ENCODE peak calls at places on chromosomes 2 and 18, in four cellular contexts. B, U, C and I are unnamed samples.

GRCh38 chr2:128403814-128404708 is 85.4 kb upstream of the HS6ST1 start:
- DNase-seq in C (no peak), U (no peak), B (no peak), I (peak; percentile 5)

GRCh38 chr2:98869272-98869641 is 66.8 kb downstream of the CRACDL start:
- DNase-seq in U (no peak), C (no peak), B (no peak), I (peak; percentile 92)

GRCh38 chr2:191321861-191322662 is 76.9 kb downstream of the MYO1B start:
- DNase-seq in B (peak; percentile 21), U (no peak), C (no peak), I (no peak)

GRCh38 chr2:234834228-234834923 is 117.4 kb upstream of the SH3BP4 start:
- DNase-seq in B (no peak), C (no peak), U (no peak), I (no peak)

GRCh38 chr2:85259101-85259590 is 68.6 kb downstream of the TGOLN2 start:
- DNase-seq in U (no peak), B (no peak), C (no peak), I (no peak)

GRCh38 chr2:15976334-15976733 is 36.0 kb downstream of the MYCN start:
- DNase-seq in U (no peak), C (no peak), B (no peak), I (no peak)

GRCh38 chr2:38602136-38602731 is 494 bp downstream of the HNRNPLL start:
- DNase-seq in B (no peak), U (no peak), C (peak; percentile 29), I (peak; percentile 43)

GRCh38 chr2:239129147-239129896 is 271.5 kb downstream of the HDAC4 start:
- DNase-seq in C (no peak), U (no peak), B (no peak), I (no peak)

GRCh38 chr2:36322108-36322507 is 33.5 kb upstream of the CRIM1 start:
- DNase-seq in U (no peak), B (peak; percentile 19), C (no peak), I (no peak)

GRCh38 chr2:105721991-105722511 is 22.7 kb upstream of the NCK2 start:
- DNase-seq in C (no peak), B (no peak), U (peak; percentile 38), I (no peak)

GRCh38 chr2:234403074-234403473 is 93.8 kb downstream of the ARL4C start:
- DNase-seq in U (no peak), C (no peak), B (no peak), I (no peak)

GRCh38 chr2:44201648-44202047 is 33.0 kb downstream of the PPM1B start:
- DNase-seq in B (no peak), C (no peak), U (no peak), I (no peak)

GRCh38 chr2:200258881-200259576 is 47.5 kb upstream of the SPATS2L start:
- DNase-seq in B (no peak), U (no peak), C (no peak), I (no peak)

GRCh38 chr2:46147626-46148368 is 149.4 kb upstream of the EPAS1 start:
- DNase-seq in C (no peak), U (no peak), B (no peak), I (no peak)

GRCh38 chr2:126786765-126787164 is 111.9 kb upstream of the TEX51 start:
- DNase-seq in U (no peak), C (no peak), B (no peak), I (no peak)

GRCh38 chr18:12934454-12935071 is 13.2 kb upstream of the SEH1L start:
- DNase-seq in B (peak; percentile 71), U (peak; percentile 89), C (peak; percentile 67), I (peak; percentile 83)

GRCh38 chr2:218813771-218814460 is 17.7 kb downstream of the PRKAG3 start:
- DNase-seq in B (no peak), U (no peak), C (no peak), I (peak; percentile 38)

GRCh38 chr2:157349949-157350510 is 24.4 kb upstream of the ERMN start:
- DNase-seq in C (no peak), U (no peak), B (no peak), I (no peak)

GRCh38 chr2:120189189-120189588 is 34.0 kb downstream of the TMEM185B start:
- DNase-seq in B (no peak), C (no peak), U (no peak), I (no peak)

GRCh38 chr2:232239956-232240681 is 138.4 kb upstream of the ALPP start:
- DNase-seq in B (no peak), C (no peak), U (no peak), I (no peak)

GRCh38 chr18:59959079-59959478 is 59.3 kb downstream of the PMAIP1 start:
- DNase-seq in B (peak; percentile 58), C (no peak), U (no peak), I (no peak)

GRCh38 chr2:109246616-109247015 is 117.6 kb downstream of the SH3RF3 start:
- DNase-seq in U (no peak), B (no peak), C (no peak), I (no peak)

GRCh38 chr2:98482362-98482761 is 37.7 kb downstream of the INPP4A start:
- DNase-seq in B (no peak), U (no peak), C (no peak), I (no peak)

DNA sequence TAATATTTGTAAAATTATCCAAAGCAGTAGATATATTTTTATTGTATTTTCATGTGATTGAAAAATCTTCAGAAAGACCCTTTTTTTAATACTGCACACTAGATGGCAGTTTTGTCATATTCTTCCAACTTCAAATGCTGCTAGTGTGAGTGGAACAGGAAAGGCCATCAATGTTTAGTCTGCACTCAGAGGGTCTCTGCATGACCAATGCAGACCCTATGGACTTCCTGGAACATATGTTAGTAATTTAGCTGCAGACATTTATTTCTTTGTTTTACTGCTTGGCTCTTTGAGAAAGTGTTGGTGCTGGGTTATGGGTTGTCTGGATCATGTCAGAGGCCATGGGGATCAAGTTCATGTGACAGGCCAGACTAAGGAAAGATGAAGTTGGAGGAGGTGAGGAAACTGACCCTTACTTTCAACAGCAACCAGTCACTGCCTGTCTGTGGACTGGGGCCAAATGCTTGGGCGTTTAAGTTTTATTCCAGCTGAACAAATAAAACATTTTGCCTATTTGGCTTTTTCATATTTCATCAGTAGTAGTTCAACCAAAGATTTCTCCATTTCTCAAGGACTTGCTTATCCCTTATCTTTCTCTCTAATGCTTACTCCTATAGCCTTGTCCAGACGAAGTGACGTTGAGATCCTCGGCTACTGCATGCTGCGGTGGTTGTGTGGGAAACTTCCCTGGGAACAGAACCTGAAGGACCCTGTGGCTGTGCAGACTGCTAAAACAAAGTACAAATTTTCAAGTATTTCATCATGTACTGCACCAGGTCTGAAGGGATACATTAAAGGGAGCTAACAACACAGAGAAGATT is 84.8 kb downstream of the VRK2 start:
- DNase-seq in U (no peak), B (no peak), C (no peak), I (no peak)
- TF ChIP-seq POLR2AphosphoS5 in U (no peak), B (no peak), C (no peak), I (no peak)

GRCh38 chr2:28751956-28752607 is 452 bp downstream of the PPP1CB start:
- DNase-seq in B (no peak), U (peak; percentile 41), C (no peak), I (peak; percentile 37)

GRCh38 chr2:28753043-28753683 is 1.5 kb downstream of the PPP1CB start:
- DNase-seq in U (peak; percentile 76), B (peak; percentile 42), C (peak; percentile 84), I (peak; percentile 73)

GRCh38 chr2:28750316-28751101 is 1.1 kb upstream of the PPP1CB start:
- DNase-seq in B (no peak), C (no peak), U (peak; percentile 49), I (no peak)

GRCh38 chr2:28752608-28752984 is 966 bp downstream of the PPP1CB start:
- DNase-seq in B (no peak), C (no peak), U (no peak), I (no peak)

GRCh38 chr2:28751102-28751955 is at the start of gene PPP1CB:
- DNase-seq in C (peak; percentile 97), U (peak; percentile 97), B (peak; percentile 88), I (peak; percentile 97)
- TF ChIP-seq CTCF in C (peak; percentile 75), U (peak; percentile 47), B (no peak), I (no peak)

GRCh38 chr2:174611851-174612250 is 14.2 kb upstream of the WIPF1 start:
- DNase-seq in C (no peak), B (no peak), U (no peak), I (no peak)

GRCh38 chr2:174612960-174613359 is 15.4 kb upstream of the WIPF1 start:
- DNase-seq in C (no peak), U (no peak), B (no peak), I (no peak)

GRCh38 chr2:174609261-174609660 is 11.7 kb upstream of the WIPF1 start:
- DNase-seq in U (no peak), C (no peak), B (no peak), I (no peak)

GRCh38 chr2:174610243-174610995 is 12.8 kb upstream of the WIPF1 start:
- DNase-seq in B (no peak), C (no peak), U (peak; percentile 32), I (no peak)

DNA sequence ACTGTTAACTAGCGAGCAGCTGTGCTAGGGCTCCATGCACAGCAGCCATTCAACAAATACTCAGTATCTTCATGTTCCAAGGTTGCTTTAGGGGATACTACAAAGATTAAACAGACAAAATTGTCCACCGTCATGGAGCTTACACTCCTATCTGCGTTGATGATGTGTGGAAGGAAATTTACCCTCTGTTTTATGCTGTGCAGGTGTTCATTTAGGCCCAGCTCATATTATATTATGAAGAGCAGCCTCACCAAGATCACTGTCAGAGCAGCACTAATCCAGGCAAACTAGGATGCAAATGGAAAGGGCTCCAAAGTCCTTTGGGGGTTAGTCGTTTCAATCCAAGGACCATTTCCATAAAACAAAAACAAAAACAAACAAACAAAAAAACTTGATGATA is 13.4 kb upstream of the WIPF1 start:
- DNase-seq in C (no peak), B (no peak), U (no peak), I (no peak)
- TF ChIP-seq POLR2AphosphoS5 in C (no peak), B (no peak), U (no peak), I (no peak)

GRCh38 chr2:182980115-182980514 is 58.1 kb downstream of the NCKAP1 start:
- DNase-seq in B (peak; percentile 16), U (peak; percentile 28), C (no peak), I (no peak)
- TF ChIP-seq CTCF in B (peak; percentile 18), U (no peak), C (peak; percentile 59), I (peak; percentile 43)

DNA sequence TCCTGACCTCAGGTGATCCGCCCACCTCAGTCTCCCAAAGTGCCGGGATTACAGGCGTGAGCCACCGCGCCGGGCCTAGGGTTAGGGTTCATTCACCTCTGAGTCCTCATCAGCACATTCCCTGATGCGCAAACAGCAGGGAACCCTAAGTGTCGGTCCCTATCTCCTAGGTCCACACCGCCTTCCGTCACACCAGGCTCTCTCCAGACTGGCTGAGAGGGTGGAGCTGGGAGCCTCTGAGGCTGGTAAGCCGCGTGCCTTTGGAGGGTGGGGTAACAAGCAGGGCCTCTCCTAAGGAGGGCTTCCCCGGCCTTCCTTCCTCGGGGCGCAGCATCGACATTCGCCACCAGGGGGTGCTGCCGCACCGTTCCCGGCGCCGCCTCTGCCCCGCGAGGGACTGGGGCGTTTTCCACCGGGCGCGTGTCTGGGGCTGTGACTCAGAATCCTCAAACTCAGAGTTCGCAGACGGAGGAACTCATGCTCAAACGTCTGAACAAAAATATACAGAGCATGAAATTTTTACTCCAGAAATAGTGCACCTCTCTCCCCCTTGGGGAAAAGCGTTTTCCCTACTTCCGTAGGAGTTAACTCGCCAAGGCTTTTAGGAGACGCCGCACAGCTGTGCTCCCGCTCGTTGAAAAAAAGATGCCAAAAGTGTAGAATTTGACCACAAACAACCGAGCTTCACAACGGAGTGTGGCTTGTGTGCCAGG is 63.9 kb upstream of the ASAP2 start:
- DNase-seq in B (peak; percentile 72), C (peak; percentile 65), U (peak; percentile 95), I (peak; percentile 89)
- TF ChIP-seq POLR2AphosphoS5 in B (peak; percentile 26), C (peak; percentile 58), U (peak; percentile 61), I (peak; percentile 92)

GRCh38 chr18:44895176-44895798 is 214.6 kb downstream of the SETBP1 start:
- DNase-seq in B (no peak), C (peak; percentile 40), U (peak; percentile 44), I (peak; percentile 57)
- TF ChIP-seq CTCF in B (no peak), C (peak; percentile 44), U (peak; percentile 17), I (peak; percentile 14)